ENCODE peak calls at places on chromosome 18, in five cellular contexts. W is GM12891, I is stomach, M is HCT116, X is H1. J is an unnamed sample.

GRCh38 chr18:37322497-37323035 is 243.0 kb downstream of the CELF4 start:
- DNase-seq in W (peak), I (peak), M (peak), X (peak), J (no peak)

GRCh38 chr18:76491436-76491800 is 3.6 kb downstream of the ZNF516 start:
- DNase-seq in W (peak), I (peak), M (no peak), X (no peak), J (no peak)

GRCh38 chr18:27378396-27379094 is 193.4 kb upstream of the CHST9 start:
- DNase-seq in W (no peak), I (no peak), M (no peak), X (no peak), J (no peak)

GRCh38 chr18:13253786-13254755 is 35.5 kb downstream of the LDLRAD4 start:
- DNase-seq in W (no peak), I (no peak), M (no peak), X (no peak), J (no peak)

GRCh38 chr18:58526425-58527115 is 102.3 kb downstream of the ALPK2 start:
- DNase-seq in W (no peak), I (no peak), M (no peak), X (no peak), J (no peak)

GRCh38 chr18:54119524-54120019 is 104.9 kb downstream of the MBD2 start:
- DNase-seq in W (no peak), I (no peak), M (peak), X (no peak), J (no peak)

GRCh38 chr18:32980896-32981295 is 208.1 kb upstream of the KLHL14 start:
- DNase-seq in W (no peak), I (no peak), M (no peak), X (no peak), J (no peak)

GRCh38 chr18:58028109-58028784 is 15.8 kb upstream of the NEDD4L start:
- DNase-seq in W (no peak), I (no peak), M (no peak), X (no peak), J (no peak)

GRCh38 chr18:59056706-59057492 is 82.8 kb upstream of the SEC11C start:
- DNase-seq in W (peak), I (peak), M (peak), X (peak), J (no peak)

GRCh38 chr18:58466636-58467205 is 162.2 kb downstream of the ALPK2 start:
- DNase-seq in W (no peak), I (peak), M (no peak), X (no peak), J (no peak)

GRCh38 chr18:3595282-3596273 is 145.6 kb downstream of the TGIF1 start:
- DNase-seq in W (no peak), I (peak), M (no peak), X (no peak), J (no peak)

GRCh38 chr18:75129717-75130477 is 79.0 kb downstream of the PTGR3 start:
- DNase-seq in W (no peak), I (no peak), M (no peak), X (no peak), J (peak)

GRCh38 chr18:59881728-59882685 is 17.8 kb upstream of the PMAIP1 start:
- DNase-seq in W (no peak), I (no peak), M (no peak), X (no peak), J (no peak)

GRCh38 chr18:73778052-73778395 is 369.6 kb downstream of the FBXO15 start:
- DNase-seq in W (no peak), I (no peak), M (no peak), X (no peak), J (no peak)

GRCh38 chr18:70907673-70908072 is 618.8 kb downstream of the SOCS6 start:
- DNase-seq in W (no peak), I (no peak), M (no peak), X (no peak), J (no peak)

GRCh38 chr18:79947054-79947755 is 4.2 kb downstream of the SLC66A2 start:
- DNase-seq in W (no peak), I (peak), M (no peak), X (no peak), J (no peak)

GRCh38 chr18:26960901-26961300 is 95.4 kb upstream of the AQP4 start:
- DNase-seq in W (no peak), I (no peak), M (no peak), X (no peak), J (no peak)

GRCh38 chr18:45221363-45221762 is 393.9 kb upstream of the SLC14A2 start:
- DNase-seq in W (no peak), I (no peak), M (no peak), X (no peak), J (no peak)

GRCh38 chr18:27605107-27605834 is 420.2 kb upstream of the CHST9 start:
- DNase-seq in W (peak), I (peak), M (peak), X (no peak), J (no peak)

GRCh38 chr18:75162978-75163377 is 46.0 kb downstream of the PTGR3 start:
- DNase-seq in W (no peak), I (no peak), M (no peak), X (no peak), J (peak)

GRCh38 chr18:76687271-76688006 is 134.9 kb upstream of the ZNF236 start:
- DNase-seq in W (no peak), I (no peak), M (no peak), X (no peak), J (no peak)

GRCh38 chr18:61991201-61991600 is 98.4 kb upstream of the RNF152 start:
- DNase-seq in W (no peak), I (no peak), M (no peak), X (no peak), J (no peak)

GRCh38 chr18:46672062-46672970 is 15.3 kb upstream of the LOXHD1 start:
- DNase-seq in W (no peak), I (no peak), M (no peak), X (no peak), J (no peak)

GRCh38 chr18:10798727-10799435 is 273.1 kb downstream of the NAPG start:
- DNase-seq in W (no peak), I (no peak), M (no peak), X (no peak), J (no peak)
- TF ChIP-seq POLR2AphosphoS5 in W (no peak), I (no peak), M (no peak), X (no peak), J (no peak)

GRCh38 chr18:69858897-69859296 is 88.8 kb downstream of the CD226 start:
- DNase-seq in W (no peak), I (no peak), M (no peak), X (no peak), J (no peak)
- TF ChIP-seq POLR2AphosphoS5 in W (no peak), I (no peak), M (no peak), X (no peak), J (no peak)

DNA sequence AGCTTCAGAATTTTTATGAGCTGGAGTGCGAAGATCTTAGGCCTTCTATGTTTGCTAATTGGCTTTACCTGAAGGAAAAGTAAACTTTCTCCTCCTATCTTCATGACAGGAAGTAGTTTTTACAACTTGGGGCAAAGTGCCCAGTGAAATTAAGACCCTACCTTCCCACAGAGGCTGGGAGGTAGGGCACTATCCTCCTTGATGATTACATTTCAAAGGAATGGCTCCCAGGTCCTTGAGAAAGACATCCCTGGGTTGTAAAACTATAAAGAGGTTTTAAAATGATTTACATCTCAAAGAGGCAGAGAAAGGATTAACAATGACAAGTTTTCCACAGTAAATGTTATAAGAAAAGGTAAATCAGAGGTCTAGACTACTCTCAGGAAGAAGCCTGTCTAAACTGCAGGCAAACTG is 155.8 kb downstream of the CDH7 start:
- DNase-seq in W (no peak), I (no peak), M (no peak), X (peak), J (no peak)
- TF ChIP-seq POLR2AphosphoS5 in W (no peak), I (no peak), M (no peak), X (peak), J (no peak)

GRCh38 chr18:24015897-24016631 is 1.5 kb downstream of the TTC39C start:
- DNase-seq in W (no peak), I (no peak), M (no peak), X (no peak), J (no peak)

GRCh38 chr18:24016643-24017042 is 2.1 kb downstream of the TTC39C start:
- DNase-seq in W (no peak), I (no peak), M (peak), X (no peak), J (no peak)

GRCh38 chr18:24013061-24013460 is 1.5 kb upstream of the TTC39C start:
- DNase-seq in W (no peak), I (no peak), M (no peak), X (no peak), J (peak)

GRCh38 chr18:24014062-24014985 is at the start of gene TTC39C:
- DNase-seq in W (peak), I (peak), M (peak), X (no peak), J (peak)

DNA sequence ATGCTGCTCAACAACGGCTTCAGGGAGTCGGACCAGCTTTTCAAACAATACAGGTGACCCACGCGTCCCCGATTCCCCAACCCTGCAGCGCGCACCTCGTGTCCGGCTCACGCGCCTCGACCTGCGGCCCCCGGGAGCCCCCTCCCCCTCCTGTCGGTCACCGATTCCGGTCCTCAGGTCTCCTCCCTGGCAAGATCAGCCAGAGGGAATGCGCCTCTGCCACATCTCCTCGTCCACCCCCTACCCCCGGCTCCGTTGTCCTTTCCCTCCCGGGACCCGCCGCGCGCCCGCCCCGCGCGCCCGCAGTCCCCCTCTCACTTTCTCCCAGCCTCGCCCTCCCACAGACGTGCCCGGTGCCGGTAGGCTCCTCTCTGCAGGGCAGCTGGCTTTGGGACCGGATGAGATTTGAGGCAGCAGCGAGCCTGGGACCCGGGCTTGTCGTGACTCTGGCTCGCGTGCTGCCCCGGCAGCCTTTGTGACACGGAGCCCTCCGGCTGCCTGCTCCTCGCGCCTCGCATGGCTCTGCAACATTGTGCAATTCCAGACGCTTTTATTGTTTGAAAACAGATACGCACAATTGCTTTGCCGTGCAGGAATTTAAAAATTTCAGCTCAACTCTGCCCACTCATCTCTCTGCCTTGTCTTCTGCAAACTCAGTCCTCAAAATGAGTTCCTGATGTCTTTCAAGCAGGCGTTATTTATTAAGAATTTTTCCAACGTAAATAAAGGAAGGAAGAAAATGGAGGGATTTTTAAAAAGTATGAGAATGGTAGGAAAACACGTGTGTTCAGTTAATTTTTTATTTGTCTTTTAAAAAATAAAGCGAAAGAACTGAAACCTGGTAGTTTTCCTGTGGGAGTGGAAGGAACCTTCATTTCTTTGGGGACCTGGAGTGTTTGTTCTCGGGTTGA is 687 bp downstream of the TTC39C start:
- DNase-seq in W (no peak), I (peak), M (no peak), X (no peak), J (no peak)
- TF ChIP-seq POLR2AphosphoS5 in W (no peak), I (no peak), M (no peak), X (no peak), J (peak)

DNA sequence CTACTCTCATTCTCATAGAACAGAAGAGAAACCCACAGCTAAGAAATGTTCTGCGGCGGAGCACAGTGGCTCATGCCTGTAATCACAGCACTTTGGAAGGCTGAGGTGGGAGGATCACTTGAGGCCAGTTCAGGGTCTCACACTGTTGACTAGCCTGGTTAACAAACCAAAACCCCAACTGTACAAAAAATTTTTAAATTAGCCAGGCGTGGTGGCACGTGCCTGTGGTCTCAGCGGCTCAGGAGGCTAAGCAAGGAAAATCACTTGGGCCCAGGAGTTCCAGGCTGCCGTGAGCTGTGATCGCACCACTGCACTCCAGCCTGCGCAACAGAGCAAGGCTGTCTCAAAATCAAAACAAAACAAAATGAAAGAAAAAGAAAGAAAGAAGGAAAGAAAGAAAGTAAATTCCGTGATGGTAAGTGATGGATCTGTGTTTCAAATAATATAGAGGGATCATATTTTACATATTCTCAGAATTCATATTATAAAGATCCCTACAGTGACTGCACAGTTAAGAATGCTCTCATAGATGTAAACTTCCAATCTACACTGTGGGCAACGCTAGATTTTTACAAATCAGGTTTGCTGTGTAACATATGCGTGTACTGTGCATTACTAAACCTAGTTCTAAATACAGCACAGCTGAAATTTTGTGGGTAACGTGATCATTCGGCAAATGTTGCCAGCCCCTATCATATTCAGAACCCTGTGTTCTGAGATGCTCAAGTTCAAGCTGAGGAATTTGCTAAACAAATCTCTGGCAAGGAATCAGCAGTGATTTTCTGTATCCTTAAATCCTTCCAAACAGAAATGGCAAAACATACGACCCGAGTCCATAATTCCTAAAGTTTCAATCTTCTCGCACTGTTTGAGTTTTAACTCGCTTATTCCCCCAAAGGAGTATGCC is 1.2 kb upstream of the RAB12 start:
- DNase-seq in W (no peak), I (no peak), M (no peak), X (no peak), J (no peak)
- TF ChIP-seq POLR2AphosphoS5 in W (no peak), I (no peak), M (no peak), X (no peak), J (no peak)

GRCh38 chr18:67672142-67672541 is 155.6 kb upstream of the DSEL start:
- DNase-seq in W (no peak), I (no peak), M (no peak), X (no peak), J (no peak)

GRCh38 chr18:67665266-67665665 is 148.7 kb upstream of the DSEL start:
- DNase-seq in W (no peak), I (no peak), M (no peak), X (no peak), J (no peak)

GRCh38 chr18:67672719-67673118 is 156.2 kb upstream of the DSEL start:
- DNase-seq in W (no peak), I (no peak), M (no peak), X (no peak), J (no peak)

DNA sequence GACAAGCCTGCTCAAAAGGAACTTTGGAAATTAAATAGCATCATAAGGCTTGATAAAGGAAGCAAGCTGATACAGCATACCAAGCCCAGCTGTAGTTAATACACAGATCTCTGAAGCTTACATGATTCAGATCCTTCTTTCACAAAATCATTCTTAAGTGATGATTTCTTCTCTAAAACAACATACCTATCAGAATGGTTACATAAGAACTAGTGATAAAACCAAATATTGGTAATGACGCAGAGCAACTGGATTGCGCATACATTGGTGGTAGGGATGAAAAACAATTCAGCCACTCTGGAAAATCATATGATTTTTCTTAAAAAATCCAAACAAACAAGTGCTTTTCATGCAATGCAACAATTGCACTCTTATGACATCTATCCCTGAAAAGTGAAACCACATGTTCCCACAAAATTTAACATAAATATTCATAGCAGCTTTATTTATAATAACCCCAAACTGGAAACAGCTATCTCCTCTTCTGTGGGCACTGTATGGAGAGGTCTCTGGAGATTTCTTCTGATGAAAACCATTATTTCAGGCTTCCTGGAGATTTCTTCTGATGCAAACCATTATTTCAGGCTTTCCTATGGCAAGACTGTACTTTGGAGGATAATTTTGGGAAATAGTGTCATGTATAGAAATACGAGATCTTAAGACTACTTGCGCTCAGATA is 153.6 kb upstream of the DSEL start:
- DNase-seq in W (no peak), I (no peak), M (no peak), X (no peak), J (no peak)
- TF ChIP-seq POLR2AphosphoS5 in W (no peak), I (no peak), M (no peak), X (no peak), J (no peak)

GRCh38 chr18:824179-824578 is 12.1 kb upstream of the YES1 start:
- DNase-seq in W (no peak), I (no peak), M (no peak), X (no peak), J (no peak)
- TF ChIP-seq POLR2AphosphoS5 in W (no peak), I (no peak), M (no peak), X (no peak), J (no peak)

GRCh38 chr18:67308819-67309218 is 207.7 kb downstream of the DSEL start:
- DNase-seq in W (no peak), I (no peak), M (no peak), X (no peak), J (no peak)
- TF ChIP-seq POLR2AphosphoS5 in W (no peak), I (no peak), M (no peak), X (no peak), J (no peak)

DNA sequence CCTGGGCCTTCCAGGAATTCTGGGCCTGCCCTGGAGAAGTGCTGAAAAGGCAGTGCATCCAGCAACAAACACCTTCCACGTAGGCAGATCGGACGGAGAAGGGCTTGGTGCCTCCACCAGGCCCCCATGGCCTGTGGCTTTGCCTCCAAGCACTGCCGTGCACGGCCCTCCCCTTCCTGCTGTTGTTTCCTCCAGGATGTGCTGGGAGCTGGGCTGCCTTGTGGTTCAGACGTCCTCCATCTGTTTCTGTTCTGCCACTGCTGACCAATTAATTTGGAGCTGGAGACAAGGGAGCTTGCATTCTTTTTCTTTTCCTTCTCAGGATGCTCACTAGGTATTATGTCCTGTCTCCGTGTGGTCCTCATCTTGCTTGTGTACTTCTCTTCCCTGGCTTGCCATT is 197.0 kb downstream of the HRH4 start:
- DNase-seq in W (no peak), I (no peak), M (no peak), X (no peak), J (peak)
- TF ChIP-seq POLR2AphosphoS5 in W (no peak), I (no peak), M (no peak), X (no peak), J (no peak)

GRCh38 chr18:55508637-55509036 is 79.4 kb downstream of the TCF4 start:
- DNase-seq in W (no peak), I (no peak), M (no peak), X (no peak), J (no peak)

GRCh38 chr18:55509631-55510372 is 78.2 kb downstream of the TCF4 start:
- DNase-seq in W (peak), I (no peak), M (no peak), X (no peak), J (no peak)

GRCh38 chr18:55513199-55513598 is 74.8 kb downstream of the TCF4 start:
- DNase-seq in W (no peak), I (no peak), M (no peak), X (no peak), J (no peak)

GRCh38 chr18:55510809-55511208 is 77.2 kb downstream of the TCF4 start:
- DNase-seq in W (no peak), I (no peak), M (no peak), X (no peak), J (no peak)

DNA sequence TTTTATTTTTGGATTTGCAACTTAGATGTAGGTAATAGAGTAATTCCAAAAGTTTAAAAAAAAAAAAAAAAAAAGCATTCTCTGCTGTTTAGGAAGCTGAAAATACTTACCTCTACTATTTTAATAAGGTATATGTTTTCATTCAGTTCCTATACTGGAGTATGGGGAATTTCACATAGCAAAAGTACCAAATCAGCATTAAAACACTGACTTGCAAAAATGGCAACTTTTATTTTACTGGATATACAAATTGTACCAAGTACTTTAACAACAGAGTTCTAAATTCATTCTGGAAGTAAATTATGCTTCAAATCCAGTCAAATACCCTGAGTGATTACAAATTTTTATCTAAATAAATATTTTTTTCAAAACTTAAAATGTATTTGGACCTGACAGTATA is 76.7 kb downstream of the TCF4 start:
- DNase-seq in W (no peak), I (no peak), M (no peak), X (no peak), J (no peak)
- TF ChIP-seq POLR2AphosphoS5 in W (no peak), I (no peak), M (no peak), X (no peak), J (no peak)